ENCODE peak calls at places on chromosomes 16 and 17, in six cellular contexts. S is HepG2, O is K562, Z is GM12878, W is endothelial cell of umbilical vein, J is A549. I is an unnamed sample.

GRCh38 chr16:62034236-62035114 is 1.8 kb downstream of the CDH8 start:
- DNase-seq in S (no peak), O (no peak), Z (no peak), W (no peak), J (no peak), I (no peak)

GRCh38 chr17:17837380-17837821 is 615 bp upstream of the SREBF1 start:
- DNase-seq in S (peak), O (peak), Z (no peak), W (peak), J (peak), I (peak)

GRCh38 chr17:66492500-66493123 is 190.2 kb downstream of the PRKCA start:
- DNase-seq in S (no peak), O (no peak), Z (no peak), W (no peak), J (no peak), I (peak)

GRCh38 chr17:27525316-27525715 is 69.1 kb downstream of the KSR1 start:
- DNase-seq in S (no peak), O (no peak), Z (no peak), W (no peak), J (no peak), I (no peak)

GRCh38 chr17:57337390-57337789 is 81.1 kb downstream of the MSI2 start:
- DNase-seq in S (no peak), O (no peak), Z (no peak), W (no peak), J (no peak), I (no peak)

GRCh38 chr17:64146418-64147109 is 16.6 kb upstream of the ERN1 start:
- DNase-seq in S (peak), O (peak), Z (no peak), W (peak), J (peak), I (peak)

GRCh38 chr17:29588017-29588557 is 1.4 kb downstream of the GIT1 start:
- DNase-seq in S (no peak), O (no peak), Z (no peak), W (peak), J (no peak), I (no peak)

GRCh38 chr17:33520404-33521032 is 227.4 kb upstream of the ASIC2 start:
- DNase-seq in S (peak), O (peak), Z (no peak), W (peak), J (peak), I (peak)

GRCh38 chr17:63944736-63945499 is 12.8 kb upstream of the CD79B start:
- DNase-seq in S (no peak), O (no peak), Z (no peak), W (no peak), J (no peak), I (no peak)

GRCh38 chr17:3030096-3030495 is 33.3 kb downstream of the OR1D5 start:
- DNase-seq in S (no peak), O (no peak), Z (no peak), W (peak), J (no peak), I (no peak)

GRCh38 chr16:30609002-30609927 is 924 bp downstream of the ZNF689 start:
- DNase-seq in S (no peak), O (peak), Z (no peak), W (peak), J (no peak), I (peak)

GRCh38 chr16:23105309-23105708 is 43.9 kb downstream of the USP31 start:
- DNase-seq in S (no peak), O (no peak), Z (no peak), W (no peak), J (no peak), I (no peak)

GRCh38 chr17:35081638-35082037 is 18.1 kb upstream of the RFFL start:
- DNase-seq in S (no peak), O (no peak), Z (no peak), W (no peak), J (no peak), I (no peak)

GRCh38 chr17:49928826-49929475 is 40.0 kb upstream of the DLX4 start:
- DNase-seq in S (peak), O (no peak), Z (no peak), W (no peak), J (peak), I (no peak)

GRCh38 chr17:63840591-63841349 is 1.7 kb downstream of the SMARCD2 start:
- DNase-seq in S (no peak), O (no peak), Z (no peak), W (no peak), J (no peak), I (no peak)

GRCh38 chr17:57463103-57463885 is 207.0 kb downstream of the MSI2 start:
- DNase-seq in S (peak), O (peak), Z (peak), W (no peak), J (peak), I (peak)

GRCh38 chr17:59513934-59514841 is 51.2 kb upstream of the DHX40 start:
- DNase-seq in S (peak), O (peak), Z (no peak), W (peak), J (peak), I (peak)

GRCh38 chr17:48502901-48503300 is 27.9 kb downstream of the HOXB1 start:
- DNase-seq in S (no peak), O (no peak), Z (no peak), W (no peak), J (no peak), I (no peak)

GRCh38 chr17:81029859-81030258 is 5.1 kb upstream of the BAIAP2 start:
- DNase-seq in S (no peak), O (no peak), Z (no peak), W (no peak), J (no peak), I (no peak)

GRCh38 chr17:10192963-10193362 is 5.4 kb downstream of the GAS7 start:
- DNase-seq in S (no peak), O (no peak), Z (no peak), W (no peak), J (no peak), I (no peak)

GRCh38 chr17:61402073-61402541 is 2.5 kb downstream of the TBX2 start:
- DNase-seq in S (no peak), O (no peak), Z (no peak), W (no peak), J (no peak), I (no peak)

GRCh38 chr17:41987642-41988041 is 21.0 kb downstream of the CNP start:
- DNase-seq in S (no peak), O (no peak), Z (no peak), W (no peak), J (no peak), I (peak)

GRCh38 chr17:57284583-57284982 is 28.3 kb downstream of the MSI2 start:
- DNase-seq in S (no peak), O (peak), Z (no peak), W (no peak), J (no peak), I (peak)

GRCh38 chr16:1708768-1709180 is 2.8 kb downstream of the MAPK8IP3 start:
- DNase-seq in S (no peak), O (peak), Z (no peak), W (no peak), J (no peak), I (no peak)

GRCh38 chr17:7102421-7102820 is 12.2 kb downstream of the ASGR2 start:
- DNase-seq in S (no peak), O (no peak), Z (no peak), W (no peak), J (no peak), I (no peak)

GRCh38 chr16:16083421-16084156 is 134.2 kb downstream of the ABCC1 start:
- DNase-seq in S (peak), O (peak), Z (no peak), W (no peak), J (peak), I (peak)

GRCh38 chr17:8277317-8277716 is 11.2 kb upstream of the RANGRF start:
- DNase-seq in S (no peak), O (no peak), Z (no peak), W (no peak), J (no peak), I (peak)

GRCh38 chr16:89322381-89323119 is 105.0 kb downstream of the ZNF778 start:
- DNase-seq in S (peak), O (peak), Z (no peak), W (peak), J (peak), I (peak)

GRCh38 chr17:76083536-76083935 is 4.6 kb downstream of the ZACN start:
- DNase-seq in S (no peak), O (no peak), Z (no peak), W (no peak), J (no peak), I (no peak)

GRCh38 chr16:17278988-17279387 is 191.8 kb downstream of the XYLT1 start:
- DNase-seq in S (no peak), O (no peak), Z (no peak), W (no peak), J (no peak), I (no peak)

GRCh38 chr17:33776903-33777302 is 478.2 kb upstream of the CCL2 start:
- DNase-seq in S (no peak), O (no peak), Z (no peak), W (no peak), J (no peak), I (no peak)

GRCh38 chr16:17117906-17118577 is 352.7 kb downstream of the XYLT1 start:
- DNase-seq in S (no peak), O (no peak), Z (no peak), W (no peak), J (no peak), I (no peak)

GRCh38 chr17:82092995-82093751 is 4.9 kb downstream of the FASN start:
- DNase-seq in S (no peak), O (no peak), Z (no peak), W (no peak), J (no peak), I (peak)

GRCh38 chr17:15966183-15966878 is 21.4 kb downstream of the ADORA2B start:
- DNase-seq in S (peak), O (no peak), Z (no peak), W (peak), J (no peak), I (peak)

GRCh38 chr16:12637002-12637401 is 166.7 kb downstream of the CPPED1 start:
- DNase-seq in S (no peak), O (no peak), Z (no peak), W (no peak), J (no peak), I (no peak)

GRCh38 chr16:85571813-85572619 is 41.1 kb upstream of the GSE1 start:
- DNase-seq in S (no peak), O (no peak), Z (no peak), W (no peak), J (no peak), I (peak)

GRCh38 chr16:48317614-48318013 is 67.6 kb downstream of the SIAH1 start:
- DNase-seq in S (no peak), O (peak), Z (no peak), W (peak), J (peak), I (peak)

GRCh38 chr17:7549401-7550055 is 670 bp downstream of the TNFSF12 start:
- DNase-seq in S (no peak), O (no peak), Z (no peak), W (no peak), J (peak), I (no peak)

GRCh38 chr17:19566176-19566575 is 32.5 kb downstream of the SLC47A1 start:
- DNase-seq in S (no peak), O (no peak), Z (no peak), W (no peak), J (no peak), I (no peak)
- H3K4me3 ChIP-seq in S (no peak), O (no peak), Z (no peak), W (no peak), J (no peak), I (no peak)

GRCh38 chr16:142405-142804 is 3.9 kb upstream of the NPRL3 start:
- DNase-seq in S (peak), O (peak), Z (no peak), W (no peak), J (no peak), I (no peak)
- TF ChIP-seq MYC in S (no peak), O (no peak), Z (no peak), W (no peak), J (no peak), I (no peak)

DNA sequence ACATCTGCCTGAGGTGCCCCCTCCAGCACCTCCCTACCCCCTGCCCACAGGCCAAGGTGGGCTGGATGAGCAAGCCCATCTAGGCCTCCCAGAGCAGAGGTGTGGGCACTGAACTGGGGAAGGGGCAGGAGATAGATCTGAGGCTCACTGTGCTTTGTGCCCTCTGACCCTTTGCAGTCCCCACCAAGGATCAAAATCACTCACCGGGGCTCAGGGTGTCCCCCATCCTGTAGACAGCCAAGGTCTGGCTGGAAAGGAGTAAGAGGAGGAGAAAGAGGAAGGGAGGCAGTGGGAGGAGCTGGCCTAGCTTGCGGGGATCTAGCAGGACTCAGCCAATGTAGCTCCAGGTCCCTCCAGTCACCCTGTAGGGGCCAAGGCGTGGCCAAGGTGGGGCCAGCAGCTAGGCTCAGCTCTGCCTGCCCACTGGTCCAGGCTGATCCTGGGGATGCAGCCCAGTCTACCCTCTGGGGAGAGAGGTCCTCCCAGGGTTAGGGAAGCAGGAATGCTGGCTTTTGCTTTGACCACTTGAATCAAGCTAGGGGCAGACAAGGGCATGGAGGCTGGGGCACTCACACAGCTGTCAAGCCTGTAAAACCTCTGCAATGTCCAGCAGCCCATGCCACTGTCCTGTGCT is 1.8 kb downstream of the SLC12A4 start:
- DNase-seq in S (peak), O (peak), Z (no peak), W (peak), J (peak), I (peak)
- H3K4me3 ChIP-seq in S (peak), O (no peak), Z (peak), W (peak), J (peak), I (no peak)

GRCh38 chr16:87061521-87061920 is 255.7 kb downstream of the C16orf95 start:
- DNase-seq in S (no peak), O (no peak), Z (no peak), W (peak), J (no peak), I (no peak)

GRCh38 chr16:87058728-87059250 is 258.4 kb downstream of the C16orf95 start:
- DNase-seq in S (no peak), O (no peak), Z (no peak), W (no peak), J (no peak), I (no peak)

GRCh38 chr16:87057951-87058560 is 259.1 kb downstream of the C16orf95 start:
- DNase-seq in S (no peak), O (no peak), Z (no peak), W (no peak), J (no peak), I (no peak)

GRCh38 chr16:87062569-87063442 is 254.4 kb downstream of the C16orf95 start:
- DNase-seq in S (peak), O (peak), Z (no peak), W (peak), J (peak), I (peak)

DNA sequence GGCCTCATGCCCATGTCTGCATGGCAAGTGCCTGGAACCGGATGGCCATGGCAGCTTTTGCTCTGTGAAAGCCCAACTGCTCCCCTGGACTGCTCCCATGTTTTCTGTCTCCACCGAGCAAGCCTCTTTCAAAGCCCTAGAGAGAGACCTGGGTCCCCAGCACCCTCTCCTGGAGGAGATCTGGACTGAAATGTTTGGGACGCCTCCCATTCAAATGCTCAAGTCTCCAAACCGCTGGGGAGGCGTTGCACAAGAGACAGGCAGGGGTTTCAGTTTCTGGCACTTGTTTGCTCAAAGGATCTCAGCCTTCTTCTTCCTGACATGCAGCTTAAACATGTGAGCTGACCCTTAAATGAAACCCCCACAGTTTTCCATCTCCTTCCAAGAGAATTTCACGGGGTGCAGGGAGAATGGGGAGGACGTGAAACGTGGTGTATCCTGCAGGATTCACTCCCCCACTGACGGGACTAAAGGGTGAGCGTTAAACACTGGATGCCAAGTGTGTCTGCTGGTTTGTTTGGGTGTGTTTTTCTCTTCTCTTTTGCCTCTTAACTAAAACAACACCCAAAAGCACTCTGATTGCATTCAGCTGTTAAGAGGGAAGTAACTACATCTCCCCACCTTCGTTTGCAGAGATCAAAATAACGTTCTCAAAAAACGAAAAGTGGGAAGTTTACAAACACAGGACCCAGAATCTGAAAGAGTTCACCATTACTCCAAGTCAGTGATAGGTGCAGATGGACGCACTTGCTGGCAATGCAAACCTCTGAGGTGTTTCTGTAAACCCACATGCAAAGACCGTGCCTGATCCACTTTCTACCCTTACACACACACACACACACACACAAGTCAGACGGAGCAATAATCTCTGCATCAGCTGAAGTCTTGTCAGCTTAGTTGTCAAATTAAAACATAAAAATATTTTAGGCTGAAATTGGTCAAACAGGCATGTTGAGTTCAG is 256.9 kb downstream of the C16orf95 start:
- DNase-seq in S (no peak), O (peak), Z (no peak), W (peak), J (peak), I (peak)
- TF ChIP-seq MYC in S (no peak), O (no peak), Z (no peak), W (no peak), J (no peak), I (peak)

GRCh38 chr17:39701784-39702422 is 2.0 kb downstream of the ERBB2 start:
- DNase-seq in S (no peak), O (no peak), Z (no peak), W (no peak), J (no peak), I (no peak)
- H3K4me3 ChIP-seq in S (peak), O (no peak), Z (no peak), W (no peak), J (no peak), I (no peak)

GRCh38 chr17:12047977-12048376 is 27.3 kb downstream of the MAP2K4 start:
- DNase-seq in S (no peak), O (peak), Z (no peak), W (peak), J (peak), I (peak)
- TF ChIP-seq MYC in S (no peak), O (no peak), Z (no peak), W (no peak), J (no peak), I (no peak)

I was measured in NB4.